ENCODE peak calls at places on chromosomes 3 and 15, in four cellular contexts. E, F, X and G are unnamed samples.

GRCh38 chr15:61720197-61720596 is 340.1 kb downstream of the VPS13C start:
- DNase-seq in E (no peak), F (no peak), X (no peak), G (no peak)

GRCh38 chr3:124694486-124694885 is 35.8 kb upstream of the UMPS start:
- DNase-seq in E (no peak), F (no peak), X (no peak), G (no peak)

GRCh38 chr3:124837730-124838186 is 49.4 kb downstream of the ITGB5 start:
- DNase-seq in E (no peak), F (peak), X (peak), G (peak)

GRCh38 chr15:67089218-67090193 is 24.1 kb downstream of the SMAD3 start:
- DNase-seq in E (no peak), F (no peak), X (no peak), G (no peak)

GRCh38 chr15:70066422-70066821 is 31.3 kb downstream of the TLE3 start:
- DNase-seq in E (no peak), F (no peak), X (no peak), G (no peak)

GRCh38 chr3:174957581-174958001 is 98.5 kb downstream of the NAALADL2 start:
- DNase-seq in E (no peak), F (no peak), X (no peak), G (no peak)

GRCh38 chr3:120153294-120153693 is 59.0 kb upstream of the GSK3B start:
- DNase-seq in E (no peak), F (no peak), X (no peak), G (no peak)

GRCh38 chr15:44215594-44215993 is 20.5 kb upstream of the FRMD5 start:
- DNase-seq in E (no peak), F (peak), X (peak), G (peak)

GRCh38 chr3:126208618-126209256 is 28.4 kb upstream of the ALDH1L1 start:
- DNase-seq in E (no peak), F (peak), X (peak), G (no peak)

GRCh38 chr15:92158426-92158825 is 235.3 kb upstream of the ST8SIA2 start:
- DNase-seq in E (peak), F (no peak), X (peak), G (peak)

GRCh38 chr3:18556503-18556902 is 131.4 kb upstream of the SATB1 start:
- DNase-seq in E (no peak), F (no peak), X (no peak), G (no peak)

GRCh38 chr3:143363276-143363675 is 243.7 kb downstream of the CHST2 start:
- DNase-seq in E (no peak), F (no peak), X (no peak), G (no peak)

GRCh38 chr3:114144909-114145688 is 33.8 kb downstream of the DRD3 start:
- DNase-seq in E (no peak), F (no peak), X (no peak), G (no peak)

GRCh38 chr3:7171493-7171892 is 310.6 kb downstream of the GRM7 start:
- DNase-seq in E (no peak), F (no peak), X (no peak), G (no peak)

GRCh38 chr3:12049675-12050074 is 45.5 kb downstream of the SYN2 start:
- DNase-seq in E (peak), F (no peak), X (no peak), G (no peak)

GRCh38 chr3:171028025-171028778 is 1.7 kb upstream of the SLC2A2 start:
- DNase-seq in E (peak), F (peak), X (no peak), G (no peak)

GRCh38 chr3:49411968-49412631 is at the start of the genes RHOA and TCTA:
- DNase-seq in E (peak), F (peak), X (peak), G (peak)

GRCh38 chr3:159911011-159911663 is 77.5 kb upstream of the IL12A start:
- DNase-seq in E (no peak), F (no peak), X (no peak), G (no peak)

GRCh38 chr15:100209204-100209603 is 132.6 kb downstream of the ADAMTS17 start:
- DNase-seq in E (no peak), F (no peak), X (no peak), G (no peak)

GRCh38 chr15:69388259-69388658 is 25.9 kb upstream of the KIF23 start:
- DNase-seq in E (no peak), F (no peak), X (no peak), G (no peak)

GRCh38 chr3:121624147-121624852 is 31.1 kb downstream of the FBXO40 start:
- DNase-seq in E (peak), F (no peak), X (no peak), G (no peak)

GRCh38 chr3:45241206-45241605 is 15.1 kb upstream of the TMEM158 start:
- DNase-seq in E (no peak), F (no peak), X (no peak), G (no peak)

GRCh38 chr15:63043391-63044076 is 987 bp downstream of the TPM1 start:
- DNase-seq in E (no peak), F (no peak), X (no peak), G (no peak)

GRCh38 chr3:20458994-20459736 is 273.2 kb upstream of the SGO1 start:
- DNase-seq in E (no peak), F (no peak), X (no peak), G (no peak)

GRCh38 chr3:185297867-185298266 is 44.0 kb upstream of the EHHADH start:
- DNase-seq in E (no peak), F (no peak), X (no peak), G (no peak)

GRCh38 chr3:138833908-138834358 is 795 bp downstream of the PIK3CB start:
- DNase-seq in E (peak), F (no peak), X (no peak), G (no peak)

GRCh38 chr15:66836476-66837030 is 134.5 kb downstream of the SMAD6 start:
- DNase-seq in E (no peak), F (no peak), X (no peak), G (no peak)

GRCh38 chr3:149490260-149490971 is 15.9 kb downstream of the TM4SF4 start:
- DNase-seq in E (no peak), F (no peak), X (no peak), G (no peak)

GRCh38 chr3:159664011-159664410 is 324.6 kb upstream of the IL12A start:
- DNase-seq in E (no peak), F (no peak), X (no peak), G (no peak)

GRCh38 chr3:123371859-123372767 is 76.8 kb downstream of the ADCY5 start:
- DNase-seq in E (no peak), F (no peak), X (no peak), G (no peak)

GRCh38 chr3:33372218-33373081 is 67.8 kb downstream of the UBP1 start:
- DNase-seq in E (peak), F (no peak), X (peak), G (peak)

GRCh38 chr15:31869640-31870335 is 160.5 kb upstream of the CHRNA7 start:
- DNase-seq in E (peak), F (no peak), X (no peak), G (no peak)

GRCh38 chr3:9260305-9260704 is 10.9 kb upstream of the SRGAP3 start:
- DNase-seq in E (peak), F (no peak), X (no peak), G (no peak)

GRCh38 chr15:84658080-84658787 is at the start of gene NMB:
- DNase-seq in E (peak), F (peak), X (peak), G (no peak)
- TF ChIP-seq REST in E (no peak), F (no peak), X (no peak), G (no peak)

GRCh38 chr3:57596495-57597239 is 477 bp downstream of the ARF4 start:
- DNase-seq in E (peak), F (peak), X (peak), G (no peak)
- TF ChIP-seq REST in E (no peak), F (no peak), X (no peak), G (no peak)

DNA sequence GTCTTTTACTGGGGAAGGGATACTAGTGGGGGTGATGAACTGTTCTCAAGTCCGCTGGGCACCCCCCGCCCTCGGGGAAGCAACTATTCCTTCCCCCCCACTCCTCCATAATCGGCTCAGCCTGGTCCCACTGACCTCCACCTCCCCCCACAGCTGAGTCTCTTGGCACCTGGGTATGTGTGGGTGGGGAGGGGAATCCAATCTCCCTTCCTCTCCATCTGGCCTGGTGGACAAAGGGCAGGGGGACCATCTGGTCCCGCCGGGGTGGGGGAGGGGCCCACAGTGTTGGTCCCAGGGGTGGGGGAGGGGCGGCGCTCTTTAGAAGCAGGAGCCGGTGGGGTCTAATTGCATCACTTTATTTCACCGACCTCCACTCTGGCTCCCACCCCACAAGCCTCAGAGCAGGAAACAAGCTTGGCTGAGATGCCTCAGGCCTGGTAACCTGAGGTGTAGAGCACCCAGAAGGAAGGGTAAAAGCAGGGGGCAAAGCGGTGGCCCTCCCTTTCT is 974 bp upstream of the PCBP4 start:
- DNase-seq in E (peak), F (peak), X (no peak), G (no peak)
- TF ChIP-seq REST in E (no peak), F (no peak), X (no peak), G (no peak)

GRCh38 chr3:15797600-15798303 is at the start of gene ANKRD28:
- DNase-seq in E (peak), F (peak), X (peak), G (peak)
- TF ChIP-seq REST in E (no peak), F (no peak), X (no peak), G (no peak)

GRCh38 chr15:90266485-90266884 is 1.0 kb downstream of the NGRN start:
- DNase-seq in E (no peak), F (no peak), X (no peak), G (no peak)

GRCh38 chr15:90268415-90268814 is 2.9 kb downstream of the NGRN start:
- DNase-seq in E (peak), F (no peak), X (no peak), G (no peak)

GRCh38 chr15:90266061-90266431 is 574 bp downstream of the NGRN start:
- DNase-seq in E (peak), F (no peak), X (peak), G (peak)

GRCh38 chr15:90264649-90265048 is 823 bp upstream of the NGRN start:
- DNase-seq in E (no peak), F (peak), X (no peak), G (peak)

GRCh38 chr15:90265271-90266060 is at the start of gene NGRN:
- DNase-seq in E (peak), F (peak), X (peak), G (peak)
- TF ChIP-seq REST in E (no peak), F (no peak), X (no peak), G (peak)

GRCh38 chr3:190840146-190840545 is 22.3 kb downstream of the GMNC start:
- DNase-seq in E (no peak), F (no peak), X (no peak), G (no peak)
- TF ChIP-seq REST in E (peak), F (peak), X (peak), G (peak)